ENCODE peak calls at places on chromosomes 16 and 17, in seven cellular contexts. U, X, I, S, O, K and J are unnamed samples.

GRCh38 chr17:57902800-57903759 is 52.1 kb downstream of the CUEDC1 start:
- DNase-seq in I (peak), S (peak), K (peak), X (peak), U (peak), O (peak), J (peak)

GRCh38 chr17:49210158-49211029 is at the start of the genes ABI3 and GNGT2:
- DNase-seq in O (no peak), U (no peak), X (no peak), K (no peak), S (peak), I (peak), J (no peak)

GRCh38 chr16:57889960-57890751 is 80.8 kb downstream of the CNGB1 start:
- DNase-seq in O (no peak), S (peak), X (peak), U (no peak), K (no peak), I (no peak), J (no peak)

GRCh38 chr17:11583306-11583992 is 14.8 kb upstream of the DNAH9 start:
- DNase-seq in I (no peak), U (no peak), X (no peak), O (no peak), K (no peak), S (no peak), J (no peak)

GRCh38 chr17:30224419-30224960 is 11.0 kb downstream of the SLC6A4 start:
- DNase-seq in U (no peak), O (no peak), X (no peak), S (no peak), I (no peak), K (no peak), J (no peak)

GRCh38 chr16:46884513-46885293 is 541 bp downstream of the GPT2 start:
- DNase-seq in K (no peak), S (no peak), O (no peak), U (no peak), X (no peak), I (no peak), J (no peak)

GRCh38 chr16:75113046-75113491 is 3.5 kb downstream of the LDHD start:
- DNase-seq in S (no peak), I (no peak), X (no peak), U (no peak), K (no peak), O (no peak), J (no peak)

GRCh38 chr16:2455081-2455845 is 4.6 kb upstream of the TEDC2 start:
- DNase-seq in X (no peak), I (no peak), K (no peak), U (no peak), O (no peak), S (no peak), J (no peak)

GRCh38 chr17:7016886-7017826 is 4.7 kb downstream of the RNASEK start:
- DNase-seq in X (no peak), I (no peak), S (peak), U (no peak), K (no peak), O (no peak), J (no peak)

GRCh38 chr17:76475302-76475701 is 7.9 kb downstream of the AANAT start:
- DNase-seq in O (no peak), K (no peak), U (no peak), I (no peak), S (no peak), X (no peak), J (no peak)

GRCh38 chr16:66899310-66899944 is 19.1 kb downstream of the PDP2 start:
- DNase-seq in S (no peak), K (peak), I (no peak), X (no peak), U (no peak), O (no peak), J (no peak)

GRCh38 chr17:55632236-55632635 is 90.4 kb downstream of the TMEM100 start:
- DNase-seq in I (no peak), O (no peak), X (no peak), U (no peak), S (no peak), K (no peak), J (no peak)

GRCh38 chr17:6248061-6248460 is 177.9 kb downstream of the WSCD1 start:
- DNase-seq in S (no peak), O (no peak), K (no peak), U (no peak), X (no peak), I (no peak), J (no peak)

GRCh38 chr16:1471569-1472194 is 3.1 kb downstream of the CLCN7 start:
- DNase-seq in O (no peak), S (no peak), X (no peak), K (no peak), I (no peak), U (no peak), J (no peak)

GRCh38 chr16:49407873-49408565 is 34.4 kb downstream of the C16orf78 start:
- DNase-seq in S (peak), U (peak), X (peak), O (peak), I (peak), K (peak), J (peak)

GRCh38 chr17:49512296-49513043 is 17.4 kb downstream of the NGFR start:
- DNase-seq in U (no peak), S (no peak), I (no peak), K (no peak), X (no peak), O (no peak), J (no peak)

GRCh38 chr17:20966869-20967268 is 75.9 kb downstream of the USP22 start:
- DNase-seq in O (no peak), U (no peak), S (peak), K (no peak), I (no peak), X (no peak), J (no peak)

GRCh38 chr17:3026125-3026855 is 37.1 kb downstream of the OR1D5 start:
- DNase-seq in X (no peak), O (no peak), S (no peak), I (no peak), K (no peak), U (peak), J (no peak)

GRCh38 chr16:67170948-67171649 is 761 bp downstream of the NOL3 start:
- DNase-seq in O (no peak), I (no peak), X (peak), S (no peak), U (no peak), K (no peak), J (no peak)

GRCh38 chr16:85253127-85253941 is 141.1 kb upstream of the CIBAR2 start:
- DNase-seq in K (peak), O (no peak), S (peak), X (peak), U (no peak), I (no peak), J (no peak)

GRCh38 chr17:48747445-48748363 is 19.2 kb upstream of the HOXB13 start:
- DNase-seq in X (no peak), S (no peak), O (no peak), I (no peak), U (no peak), K (no peak), J (no peak)

GRCh38 chr17:22512506-22512905 is 820.2 kb downstream of the KCNJ18 start:
- DNase-seq in S (no peak), K (no peak), X (no peak), O (no peak), U (no peak), I (no peak), J (no peak)

GRCh38 chr16:68756250-68757051 is 19.4 kb downstream of the CDH1 start:
- DNase-seq in O (no peak), U (no peak), X (no peak), K (no peak), S (peak), I (peak), J (no peak)

GRCh38 chr17:50035421-50035879 is 20.5 kb upstream of the ITGA3 start:
- DNase-seq in K (no peak), I (no peak), U (peak), S (no peak), X (no peak), O (no peak), J (no peak)

GRCh38 chr17:77872199-77872598 is 86.3 kb upstream of the TNRC6C start:
- DNase-seq in O (no peak), U (no peak), S (no peak), X (no peak), I (no peak), K (no peak), J (no peak)

GRCh38 chr17:4142107-4142900 is 526 bp downstream of the ZZEF1 start:
- DNase-seq in K (no peak), O (no peak), I (no peak), U (peak), X (no peak), S (peak), J (no peak)

GRCh38 chr16:49492090-49492801 is 118.6 kb downstream of the C16orf78 start:
- DNase-seq in O (no peak), S (peak), K (no peak), I (no peak), U (peak), X (no peak), J (no peak)

GRCh38 chr16:546909-547770 is 13.1 kb upstream of the PRR35 start:
- DNase-seq in X (peak), S (peak), U (no peak), I (no peak), K (no peak), O (no peak), J (no peak)

GRCh38 chr17:66347661-66348604 is 45.5 kb downstream of the PRKCA start:
- DNase-seq in K (no peak), S (peak), O (no peak), I (no peak), U (no peak), X (no peak), J (no peak)

GRCh38 chr17:55285340-55286301 is 20.9 kb downstream of the HLF start:
- DNase-seq in K (peak), I (no peak), O (peak), X (peak), S (peak), U (peak), J (peak)

GRCh38 chr17:38344127-38344745 is 480 bp upstream of the GPR179 start:
- DNase-seq in S (no peak), U (no peak), I (no peak), K (no peak), O (no peak), X (no peak), J (no peak)
- H3K4me3 ChIP-seq in S (no peak), U (no peak), I (no peak), K (no peak), O (no peak), X (no peak), J (no peak)

DNA sequence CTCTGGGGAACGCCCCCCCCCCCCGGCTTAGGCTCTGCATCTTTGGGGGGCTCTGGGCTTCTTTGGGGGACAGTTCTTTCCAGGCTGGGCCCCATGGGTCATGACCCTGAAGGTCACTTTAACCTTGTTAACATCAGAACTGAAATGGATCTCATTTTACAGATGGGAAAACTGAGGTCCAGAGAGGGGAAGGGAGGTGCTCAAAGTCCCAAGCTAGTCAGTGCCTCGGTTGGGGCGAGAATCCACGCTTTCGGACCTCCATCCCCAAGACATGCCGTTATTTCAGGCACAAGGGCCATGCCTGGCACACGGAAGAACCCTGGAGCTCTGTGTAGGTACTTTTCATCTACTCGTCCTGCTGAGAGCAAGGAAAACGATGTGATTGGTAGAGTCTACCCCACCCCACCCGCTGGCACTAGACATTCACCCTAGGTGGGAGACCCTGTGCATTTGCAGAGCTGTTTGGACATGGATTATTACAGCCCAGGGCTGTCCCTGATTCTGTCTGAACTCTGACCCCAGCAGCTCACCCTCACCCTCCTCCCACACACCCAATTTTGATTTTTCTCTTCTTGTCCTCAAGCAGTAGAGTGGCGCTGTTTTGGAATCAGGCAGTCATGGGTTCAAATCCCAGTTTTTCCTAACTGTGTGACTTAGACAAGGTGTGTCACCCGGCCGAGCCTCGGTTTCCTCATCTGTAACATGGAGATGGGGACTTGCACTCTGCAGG is 155.1 kb upstream of the CDC42EP4 start:
- DNase-seq in U (no peak), O (no peak), S (no peak), I (no peak), X (no peak), K (no peak), J (no peak)
- TF ChIP-seq CTCF in U (no peak), O (no peak), S (no peak), I (no peak), X (no peak), K (no peak), J (no peak)

DNA sequence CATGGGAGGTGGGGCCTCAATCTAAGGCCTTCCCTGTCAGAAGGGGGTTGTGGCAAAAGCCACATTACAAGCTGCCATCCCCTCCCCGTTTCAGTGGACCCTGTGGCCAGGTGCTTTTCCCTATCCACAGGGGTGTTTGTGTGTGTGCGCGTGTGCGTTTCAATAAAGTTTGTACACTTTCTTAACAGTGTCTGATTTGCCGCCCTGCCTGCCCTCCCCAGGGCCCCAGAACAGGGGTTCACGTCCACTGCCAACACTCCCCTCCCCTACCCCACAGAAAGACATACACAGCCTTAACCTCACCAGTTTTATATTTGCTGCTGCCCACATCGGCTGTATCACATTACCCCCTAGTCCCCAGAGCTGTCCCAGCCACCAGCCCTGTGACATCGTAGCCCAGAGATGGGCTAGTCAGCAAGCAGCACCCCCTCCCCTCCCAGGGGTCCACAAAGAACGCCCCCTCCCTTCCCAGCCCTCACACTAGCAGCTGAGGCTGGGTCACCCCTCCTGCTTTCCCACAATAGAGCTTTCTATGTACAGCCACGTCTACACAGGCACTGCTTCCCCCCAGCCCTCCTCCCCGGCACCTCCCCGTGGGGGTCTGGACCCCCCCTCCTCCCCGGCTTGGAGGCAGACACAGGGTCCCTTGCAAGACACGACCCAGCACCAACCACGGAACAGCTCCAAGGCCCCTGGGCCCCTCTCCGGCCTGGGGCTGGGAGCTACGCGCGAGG is 8.0 kb downstream of the GRN start:
- DNase-seq in O (no peak), X (no peak), K (no peak), I (no peak), U (no peak), S (no peak), J (no peak)
- H3K4me3 ChIP-seq in O (peak), X (no peak), K (no peak), I (no peak), U (peak), S (no peak), J (no peak)

GRCh38 chr17:43003542-43004172 is 2.9 kb upstream of the IFI35 start:
- DNase-seq in I (no peak), O (no peak), K (no peak), S (no peak), X (no peak), U (no peak), J (no peak)

GRCh38 chr17:43010667-43011308 is 4.2 kb downstream of the IFI35 start:
- DNase-seq in S (peak), O (no peak), U (no peak), X (no peak), K (no peak), I (no peak), J (no peak)

GRCh38 chr17:43011728-43012472 is 5.3 kb downstream of the IFI35 start:
- DNase-seq in I (no peak), X (no peak), O (no peak), U (no peak), K (no peak), S (no peak), J (no peak)

DNA sequence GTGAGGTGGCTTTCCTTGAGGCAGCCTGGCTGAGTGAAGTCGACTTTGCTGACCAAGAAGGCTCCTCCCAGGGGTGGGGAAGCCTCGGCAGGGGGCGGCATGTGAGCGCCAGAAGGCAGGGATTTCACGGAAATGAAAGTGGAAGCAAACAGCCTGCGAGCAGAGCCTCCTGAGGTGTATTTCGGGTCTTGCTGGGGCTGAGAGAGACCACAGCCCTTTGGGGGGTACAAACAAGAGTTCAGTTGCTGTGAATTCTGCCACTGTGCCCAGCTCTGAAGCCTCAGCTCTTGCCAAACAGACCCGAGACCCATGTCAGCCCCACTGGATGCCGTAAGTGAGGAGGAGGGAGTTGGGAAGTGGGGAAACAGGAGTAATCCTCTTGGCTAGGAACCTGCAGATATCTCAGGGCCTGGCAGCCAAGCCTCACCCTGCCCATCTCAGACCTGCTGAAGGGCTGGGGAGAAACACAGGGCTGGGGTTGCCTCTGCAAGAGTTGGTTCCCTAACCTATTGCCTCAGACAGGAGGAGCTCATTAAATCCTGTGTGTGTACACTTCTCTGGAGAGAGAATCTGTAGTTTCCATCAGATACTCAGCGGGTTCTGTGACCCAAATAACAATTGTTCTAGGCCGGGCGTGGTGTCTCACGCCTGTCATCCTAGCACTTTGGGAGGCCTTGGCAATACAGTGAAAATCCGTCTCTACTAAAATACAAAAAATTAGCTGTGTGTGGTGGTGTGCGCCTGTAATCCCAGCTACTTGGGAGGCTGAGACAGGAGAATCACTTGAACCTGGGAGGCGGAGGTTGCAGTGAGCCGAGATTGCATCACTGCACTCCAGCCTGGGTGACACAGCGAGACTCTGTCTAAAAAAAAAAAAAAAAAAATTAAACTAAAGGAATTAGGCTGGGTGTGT is at the start of gene IFI35:
- DNase-seq in U (peak), S (peak), K (peak), X (peak), O (no peak), I (peak), J (peak)
- TF ChIP-seq CTCF in U (no peak), S (peak), K (no peak), X (peak), O (peak), I (peak), J (peak)